ENCODE peak calls at places on chromosomes 3 and 15, in seven cellular contexts. G, L, A, Y, F, V and Z are unnamed samples. For H3K36me3, the result is how much of the 10 kb centered on the place peaks cover.

GRCh38 chr3:133831966-133832801 is 26.6 kb downstream of the SRPRB start:
- DNase-seq in G (no peak), L (no peak), A (no peak), Y (peak), F (no peak), V (no peak), Z (no peak)

GRCh38 chr15:45276851-45277250 is 24.8 kb downstream of the SLC28A2 start:
- DNase-seq in G (no peak), L (no peak), A (no peak), Y (peak), F (no peak), V (peak), Z (no peak)

GRCh38 chr3:13205567-13206143 is 132.4 kb upstream of the IQSEC1 start:
- DNase-seq in G (no peak), L (no peak), A (no peak), Y (no peak), F (no peak), V (no peak), Z (no peak)

GRCh38 chr3:13655074-13655913 is 106.4 kb downstream of the FBLN2 start:
- DNase-seq in G (peak), L (no peak), A (peak), Y (no peak), F (no peak), V (peak), Z (peak)

GRCh38 chr3:63662500-63662899 is 10.0 kb downstream of the SNTN start:
- DNase-seq in G (no peak), L (no peak), A (peak), Y (no peak), F (no peak), V (peak), Z (no peak)

GRCh38 chr3:171132873-171133272 is 106.4 kb upstream of the SLC2A2 start:
- DNase-seq in G (no peak), L (no peak), A (no peak), Y (no peak), F (no peak), V (peak), Z (no peak)

GRCh38 chr15:45106002-45106790 is 7.8 kb downstream of the DUOX2 start:
- DNase-seq in G (no peak), L (no peak), A (no peak), Y (no peak), F (no peak), V (no peak), Z (no peak)

GRCh38 chr3:164687211-164687610 is 391.1 kb downstream of the SI start:
- DNase-seq in G (no peak), L (no peak), A (no peak), Y (no peak), F (no peak), V (no peak), Z (no peak)

GRCh38 chr3:96813820-96814580 is 394 bp upstream of the EPHA6 start:
- DNase-seq in G (peak), L (no peak), A (peak), Y (no peak), F (peak), V (peak), Z (peak)

GRCh38 chr15:93028632-93029612 is 60.1 kb downstream of the RGMA start:
- DNase-seq in G (peak), L (peak), A (peak), Y (no peak), F (peak), V (peak), Z (peak)

GRCh38 chr3:117306299-117306698 is 596.7 kb downstream of the TUSC7 start:
- DNase-seq in G (no peak), L (no peak), A (no peak), Y (no peak), F (no peak), V (no peak), Z (no peak)

GRCh38 chr15:39028069-39028468 is 463.5 kb upstream of the RASGRP1 start:
- DNase-seq in G (no peak), L (no peak), A (no peak), Y (no peak), F (peak), V (peak), Z (peak)

GRCh38 chr3:72195895-72196294 is 410.9 kb upstream of the PROK2 start:
- DNase-seq in G (no peak), L (no peak), A (no peak), Y (no peak), F (no peak), V (no peak), Z (no peak)

GRCh38 chr3:514206-514605 is 317.6 kb downstream of the CHL1 start:
- DNase-seq in G (no peak), L (no peak), A (no peak), Y (no peak), F (no peak), V (no peak), Z (no peak)

GRCh38 chr15:38075466-38075865 is 141.0 kb downstream of the TMCO5A start:
- DNase-seq in G (no peak), L (no peak), A (no peak), Y (peak), F (no peak), V (no peak), Z (no peak)

GRCh38 chr3:15052335-15053242 is 12.5 kb downstream of the MRPS25 start:
- DNase-seq in G (no peak), L (no peak), A (no peak), Y (peak), F (no peak), V (no peak), Z (no peak)

GRCh38 chr3:160180581-160181216 is 44.5 kb upstream of the C3orf80 start:
- DNase-seq in G (no peak), L (no peak), A (no peak), Y (no peak), F (peak), V (peak), Z (no peak)

GRCh38 chr3:65785065-65785645 is 253.6 kb downstream of the MAGI1 start:
- DNase-seq in G (no peak), L (no peak), A (no peak), Y (peak), F (no peak), V (peak), Z (no peak)

GRCh38 chr15:38475361-38475760 is 21.4 kb downstream of the FAM98B start:
- DNase-seq in G (no peak), L (no peak), A (no peak), Y (no peak), F (no peak), V (no peak), Z (no peak)

GRCh38 chr3:172059532-172059931 is 20.2 kb downstream of the FNDC3B start:
- DNase-seq in G (no peak), L (no peak), A (no peak), Y (no peak), F (no peak), V (no peak), Z (no peak)

GRCh38 chr3:44962606-44963393 is 13.2 kb downstream of the ZDHHC3 start:
- DNase-seq in G (no peak), L (no peak), A (no peak), Y (no peak), F (no peak), V (peak), Z (no peak)

GRCh38 chr3:20197775-20198174 is 11.8 kb upstream of the SGO1 start:
- DNase-seq in G (no peak), L (no peak), A (no peak), Y (no peak), F (no peak), V (no peak), Z (no peak)

GRCh38 chr3:115246621-115247020 is 99.5 kb upstream of the ZBTB20 start:
- DNase-seq in G (no peak), L (no peak), A (no peak), Y (no peak), F (no peak), V (peak), Z (no peak)

GRCh38 chr15:98315951-98316350 is 332.4 kb upstream of the IGF1R start:
- DNase-seq in G (no peak), L (no peak), A (no peak), Y (no peak), F (no peak), V (no peak), Z (no peak)

GRCh38 chr15:72682772-72683171 is 3.2 kb downstream of the HIGD2B start:
- DNase-seq in G (no peak), L (no peak), A (no peak), Y (no peak), F (no peak), V (no peak), Z (no peak)

GRCh38 chr3:81497565-81497964 is 263.9 kb downstream of the GBE1 start:
- DNase-seq in G (no peak), L (no peak), A (no peak), Y (no peak), F (no peak), V (no peak), Z (no peak)

GRCh38 chr15:64690578-64691296 is 84.7 kb downstream of the RBPMS2 start:
- DNase-seq in G (peak), L (no peak), A (no peak), Y (no peak), F (no peak), V (no peak), Z (no peak)
- TF ChIP-seq CTCF in G (no peak), L (no peak), A (no peak), Y (peak), F (no peak), V (no peak), Z (peak)

GRCh38 chr15:23013681-23014080 is 25.7 kb downstream of the TUBGCP5 start:
- DNase-seq in G (no peak), L (no peak), A (no peak), Y (no peak), F (no peak), V (no peak), Z (no peak)
- H3K36me3 ChIP-seq in G (under half), L (under half), A (under half), Y (half or more), F (half or more), V (under half), Z (half or more)

GRCh38 chr15:84391191-84391590 is 155.6 kb downstream of the GOLGA6L4 start:
- DNase-seq in G (no peak), L (no peak), A (no peak), Y (no peak), F (peak), V (no peak), Z (peak)
- TF ChIP-seq CTCF in G (no peak), L (no peak), A (no peak), Y (no peak), F (no peak), V (no peak), Z (no peak)

GRCh38 chr3:3499987-3500386 is 299.2 kb upstream of the LRRN1 start:
- DNase-seq in G (no peak), L (no peak), A (no peak), Y (no peak), F (no peak), V (no peak), Z (no peak)
- H3K36me3 ChIP-seq in G (under half), L (under half), A (under half), Y (under half), F (under half), V (under half), Z (under half)

GRCh38 chr15:100078511-100079220 is 263.1 kb downstream of the ADAMTS17 start:
- DNase-seq in G (no peak), L (no peak), A (no peak), Y (no peak), F (no peak), V (peak), Z (no peak)
- TF ChIP-seq CTCF in G (no peak), L (no peak), A (no peak), Y (no peak), F (no peak), V (no peak), Z (no peak)